ENCODE peak calls at places on chromosomes 7 and 10, in four cellular contexts. H is breast epithelium, W is heart left ventricle, A is transverse colon. P is an unnamed sample.

GRCh38 chr10:61761825-61762217 is 99.1 kb downstream of the CABCOCO1 start:
- DNase-seq in A (peak; percentile 10), H (no peak), W (no peak), P (no peak)

GRCh38 chr7:1639578-1640175 is 30.4 kb upstream of the ELFN1 start:
- DNase-seq in W (no peak), A (no peak), H (no peak), P (no peak)

GRCh38 chr10:14889318-14889717 is 10.7 kb downstream of the SUV39H2 start:
- DNase-seq in A (no peak), H (no peak), W (no peak), P (no peak)

GRCh38 chr7:99644436-99644835 is 27.7 kb downstream of the ZSCAN25 start:
- DNase-seq in A (no peak), W (no peak), H (no peak), P (no peak)

GRCh38 chr10:90204956-90205695 is 503.7 kb downstream of the KIF20B start:
- DNase-seq in H (no peak), W (no peak), A (no peak), P (no peak)

GRCh38 chr10:13632879-13633437 is 46.2 kb downstream of the PRPF18 start:
- DNase-seq in A (no peak), W (peak; percentile 66), H (no peak), P (no peak)

GRCh38 chr10:32350811-32351342 is 3.9 kb upstream of the EPC1 start:
- DNase-seq in A (no peak), H (no peak), W (no peak), P (no peak)

GRCh38 chr7:38244516-38244915 is 28.9 kb downstream of the TARP start:
- DNase-seq in H (no peak), A (no peak), W (no peak), P (no peak)

GRCh38 chr7:100607111-100607510 is 4.9 kb downstream of the PCOLCE start:
- DNase-seq in H (no peak), W (no peak), A (no peak), P (no peak)

GRCh38 chr10:110081914-110082313 is 74.1 kb downstream of the ADD3 start:
- DNase-seq in H (no peak), W (peak; percentile 30), A (no peak), P (no peak)

GRCh38 chr7:6232130-6232529 is 40.3 kb downstream of the CYTH3 start:
- DNase-seq in A (no peak), W (no peak), H (no peak), P (no peak)

GRCh38 chr10:31321396-31321941 is 2.5 kb downstream of the ZEB1 start:
- DNase-seq in W (no peak), H (no peak), A (peak; percentile 7), P (no peak)

GRCh38 chr7:142485617-142486226 is 227.9 kb upstream of the PRSS58 start:
- DNase-seq in A (no peak), W (no peak), H (no peak), P (no peak)
- TF ChIP-seq CTCF in A (no peak), W (no peak), H (no peak), P (no peak)

GRCh38 chr10:21293518-21294356 is 231.7 kb downstream of the SKIDA1 start:
- DNase-seq in H (no peak), W (no peak), A (no peak), P (no peak)
- H3K4me1 ChIP-seq in H (peaks cover 5% of the 10 kb centered on the region), W (peaks cover 12% of the 10 kb centered on the region), A (peaks cover 9% of the 10 kb centered on the region), P (no peaks in the 10 kb centered on the region)

DNA sequence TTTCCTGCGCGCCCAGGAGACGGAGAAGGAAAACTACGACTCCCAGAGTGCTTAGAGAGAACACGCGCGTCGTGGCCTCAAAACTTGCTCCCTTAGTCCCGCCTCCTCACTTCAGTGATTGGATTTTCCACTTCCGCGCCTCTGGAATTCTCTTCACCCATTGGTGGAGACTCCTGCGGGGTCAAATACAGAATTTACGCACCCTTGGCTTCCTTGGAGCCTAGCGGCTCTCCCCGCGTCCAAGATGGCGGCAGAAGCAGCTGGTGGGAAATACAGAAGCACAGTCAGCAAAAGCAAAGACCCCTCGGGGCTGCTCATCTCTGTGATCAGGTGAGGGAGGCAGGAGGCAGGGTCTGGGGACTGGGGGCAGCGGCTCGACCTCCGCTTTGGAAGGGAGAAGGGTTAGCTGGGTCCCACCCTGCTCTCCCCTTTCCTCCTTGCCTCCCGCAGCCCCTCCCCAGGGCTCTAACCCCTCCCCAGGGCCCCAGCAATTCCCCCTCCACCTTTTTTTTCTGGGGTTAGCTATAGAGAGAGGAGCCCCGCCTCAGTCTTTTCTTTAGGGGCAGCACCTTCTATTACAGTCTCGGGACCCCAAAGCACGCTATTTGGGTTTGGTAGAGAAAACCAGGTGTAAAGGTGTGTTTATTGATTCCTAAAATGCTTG is at the start of gene EXOC4:
- DNase-seq in H (peak; percentile 88), A (peak; percentile 94), W (peak; percentile 95), P (peak; percentile 95)
- TF ChIP-seq POLR2A in H (no peak), A (peak; percentile 68), W (no peak), P (no peak)

GRCh38 chr7:93890464-93891068 is at the start of gene TFPI2:
- DNase-seq in H (no peak), A (peak; percentile 14), W (peak; percentile 25), P (peak; percentile 64)
- TF ChIP-seq CTCF in H (no peak), A (no peak), W (no peak), P (peak; percentile 5)

GRCh38 chr10:79422178-79422892 is 23.1 kb downstream of the ZCCHC24 start:
- DNase-seq in W (no peak), A (no peak), H (no peak), P (peak; percentile 84)
- H3K4me1 ChIP-seq in W (peaks cover 70% of the 10 kb centered on the region), A (peaks cover 48% of the 10 kb centered on the region), H (peaks cover 17% of the 10 kb centered on the region), P (peaks cover 19% of the 10 kb centered on the region)

P was measured in uterus.